ENCODE peak calls at places on chromosome 16, in nine cellular contexts. Y is left cardiac atrium, J is midbrain, A is HS-5, O is neural crest cell, X is GDM1, Z is progenitor cell of endocrine pancreas, V is GM19239, D is AG10803. C is an unnamed sample.

GRCh38 chr16:760498-761343 is at the start of gene MSLN:
- DNase-seq in O (no peak), J (no peak), Z (no peak), A (no peak), X (no peak), V (no peak), Y (peak), D (no peak), C (no peak)

GRCh38 chr16:67000384-67001158 is 12.2 kb downstream of the CES4A start:
- DNase-seq in D (no peak), V (no peak), X (no peak), J (peak), Y (peak), O (peak), Z (peak), A (no peak), C (no peak)

GRCh38 chr16:86960266-86960665 is 356.9 kb downstream of the C16orf95 start:
- DNase-seq in Z (no peak), Y (no peak), J (peak), V (no peak), D (no peak), O (no peak), A (no peak), X (no peak), C (no peak)

GRCh38 chr16:75377971-75378386 is 55.3 kb downstream of the CFDP1 start:
- DNase-seq in D (peak), Y (no peak), V (no peak), O (peak), X (no peak), J (peak), Z (no peak), A (peak), C (peak)

GRCh38 chr16:31105677-31106213 is 2.4 kb upstream of the BCKDK start:
- DNase-seq in J (peak), X (peak), D (peak), V (peak), A (no peak), Y (peak), Z (peak), O (peak), C (peak)

GRCh38 chr16:24073321-24073720 is 182.8 kb upstream of the CACNG3 start:
- DNase-seq in O (no peak), V (no peak), Y (no peak), Z (no peak), J (no peak), D (no peak), A (no peak), X (no peak), C (no peak)

GRCh38 chr16:3974751-3975150 is 94.2 kb upstream of the CREBBP start:
- DNase-seq in Y (no peak), Z (no peak), X (no peak), A (no peak), O (no peak), V (no peak), D (no peak), J (no peak), C (no peak)

GRCh38 chr16:84360170-84360569 is 8.2 kb upstream of the ATP2C2 start:
- DNase-seq in O (no peak), X (no peak), D (no peak), V (no peak), J (no peak), Z (no peak), A (no peak), Y (no peak), C (no peak)

GRCh38 chr16:3780570-3780969 is 63.2 kb upstream of the TRAP1 start:
- DNase-seq in V (no peak), O (no peak), Z (no peak), D (peak), Y (no peak), A (no peak), X (peak), J (no peak), C (peak)

GRCh38 chr16:53964145-53964544 is 260.2 kb downstream of the FTO start:
- DNase-seq in Y (no peak), O (no peak), A (no peak), J (no peak), D (no peak), V (no peak), Z (no peak), X (no peak), C (no peak)

GRCh38 chr16:85471469-85472431 is 141.4 kb upstream of the GSE1 start:
- DNase-seq in J (no peak), V (no peak), Z (no peak), O (no peak), X (no peak), A (no peak), Y (peak), D (no peak), C (no peak)

GRCh38 chr16:87607871-87608270 is 5.6 kb downstream of the JPH3 start:
- DNase-seq in V (no peak), A (no peak), Y (no peak), Z (no peak), O (no peak), J (no peak), X (no peak), D (no peak), C (no peak)

GRCh38 chr16:52552643-52553042 is 5.7 kb upstream of the TOX3 start:
- DNase-seq in O (no peak), A (no peak), Z (no peak), V (no peak), Y (no peak), D (no peak), J (no peak), X (no peak), C (no peak)

GRCh38 chr16:24685539-24686432 is 43.7 kb upstream of the TNRC6A start:
- DNase-seq in O (peak), Z (peak), X (no peak), V (no peak), D (peak), Y (peak), J (peak), A (no peak), C (peak)

GRCh38 chr16:71439531-71439930 is 2.3 kb downstream of the TLE7 start:
- DNase-seq in O (no peak), A (no peak), Z (no peak), J (no peak), D (peak), X (no peak), V (no peak), Y (no peak), C (no peak)

GRCh38 chr16:31664683-31665482 is 137.2 kb downstream of the AHSP start:
- DNase-seq in A (peak), J (no peak), V (no peak), Y (no peak), Z (no peak), D (peak), O (no peak), X (no peak), C (peak)

GRCh38 chr16:78122774-78123315 is 23.4 kb downstream of the WWOX start:
- DNase-seq in X (no peak), Y (no peak), J (peak), O (no peak), A (peak), V (peak), Z (no peak), D (peak), C (peak)

GRCh38 chr16:2470603-2471015 is 488 bp upstream of the NTN3 start:
- DNase-seq in X (peak), Y (no peak), D (no peak), J (no peak), V (no peak), O (no peak), A (no peak), Z (no peak), C (no peak)